ENCODE peak calls at places on chromosomes 13 and 19, in five cellular contexts. G is neural progenitor cell, B is H9, Q is hepatocyte, F is keratinocyte. T is an unnamed sample.
A peak's percentile ranks its signal among the peaks of the same experiment; 100 is the strongest.

GRCh38 chr19:1849132-1849474 is 820 bp upstream of the REXO1 start:
- DNase-seq in G (no peak), F (no peak), B (no peak), Q (no peak), T (no peak)

GRCh38 chr19:12757544-12758274 is 6.1 kb downstream of the BEST2 start:
- DNase-seq in G (peak; percentile 90), B (peak; percentile 95), F (no peak), Q (peak; percentile 85), T (peak; percentile 35)

GRCh38 chr19:29598496-29598895 is 7.6 kb upstream of the POP4 start:
- DNase-seq in B (no peak), F (no peak), Q (no peak), G (no peak), T (no peak)

GRCh38 chr19:1169921-1170885 is 3.9 kb downstream of the SBNO2 start:
- DNase-seq in Q (no peak), F (no peak), G (no peak), B (no peak), T (no peak)

GRCh38 chr13:25574437-25575426 is 203.0 kb downstream of the ATP8A2 start:
- DNase-seq in F (peak; percentile 50), Q (peak; percentile 92), G (peak; percentile 92), B (peak; percentile 83), T (peak; percentile 79)

GRCh38 chr13:75726313-75726712 is 90.2 kb downstream of the LMO7 start:
- DNase-seq in F (no peak), Q (no peak), G (no peak), B (no peak), T (no peak)

GRCh38 chr13:41457589-41458186 is 338 bp downstream of the RGCC start:
- DNase-seq in G (no peak), F (no peak), Q (peak; percentile 13), B (no peak), T (peak; percentile 51)

GRCh38 chr19:31356587-31357314 is 7.5 kb upstream of the TSHZ3 start:
- DNase-seq in F (no peak), G (peak; percentile 75), B (peak; percentile 77), Q (no peak), T (no peak)

GRCh38 chr19:17246681-17247425 is 1.1 kb upstream of the NR2F6 start:
- DNase-seq in Q (peak; percentile 77), B (no peak), F (no peak), G (no peak), T (no peak)

GRCh38 chr19:58038688-58039204 is 4.9 kb downstream of the ZSCAN1 start:
- DNase-seq in F (no peak), G (peak; percentile 23), Q (peak; percentile 34), B (peak; percentile 55), T (no peak)

GRCh38 chr13:51998723-51999471 is 12.4 kb downstream of the ATP7B start:
- DNase-seq in Q (peak; percentile 41), B (no peak), G (no peak), F (no peak), T (no peak)

GRCh38 chr19:18438331-18439024 is 545 bp upstream of the ISYNA1 start:
- DNase-seq in F (no peak), Q (peak; percentile 75), B (peak; percentile 73), G (peak; percentile 73), T (no peak)

GRCh38 chr13:62626771-62627170 is 1211.1 kb upstream of the PCDH20 start:
- DNase-seq in F (no peak), Q (no peak), B (peak; percentile 56), G (peak; percentile 30), T (peak; percentile 41)

GRCh38 chr13:23434431-23434830 is 929 bp upstream of the SACS start:
- DNase-seq in Q (no peak), B (no peak), G (no peak), F (no peak), T (no peak)

GRCh38 chr19:16849168-16849567 is 20.0 kb downstream of the SIN3B start:
- DNase-seq in G (no peak), F (no peak), B (no peak), Q (no peak), T (no peak)

GRCh38 chr13:70623260-70623659 is 515.0 kb upstream of the KLHL1 start:
- DNase-seq in G (peak; percentile 2), F (no peak), B (no peak), Q (peak; percentile 17), T (peak; percentile 9)

DNA sequence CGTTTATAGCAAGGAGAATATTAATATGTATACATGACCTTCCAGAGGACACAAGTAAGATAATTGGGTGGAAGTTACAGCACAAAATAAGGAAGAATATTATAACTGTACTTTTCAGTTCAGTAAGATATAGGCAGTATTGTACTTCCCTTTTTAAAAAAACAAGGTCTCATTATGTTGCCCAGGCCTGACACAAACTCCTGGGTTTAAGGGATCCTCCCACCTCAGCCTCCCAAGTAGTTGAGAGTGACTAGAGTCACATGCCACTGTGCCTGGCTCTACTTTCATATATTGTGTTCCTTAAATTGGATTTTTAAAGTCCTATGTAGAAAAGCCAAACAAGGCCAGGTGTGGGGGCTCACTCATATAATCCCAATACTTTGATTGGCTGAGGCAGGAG is 19.5 kb upstream of the MAB21L1 start:
- DNase-seq in F (no peak), B (no peak), G (no peak), Q (no peak), T (no peak)
- H3K4me1 ChIP-seq in F (no peaks in the 10 kb centered on the region), B (no peaks in the 10 kb centered on the region), G (peaks cover 25% of the 10 kb centered on the region), Q (no peaks in the 10 kb centered on the region), T (no peaks in the 10 kb centered on the region)

DNA sequence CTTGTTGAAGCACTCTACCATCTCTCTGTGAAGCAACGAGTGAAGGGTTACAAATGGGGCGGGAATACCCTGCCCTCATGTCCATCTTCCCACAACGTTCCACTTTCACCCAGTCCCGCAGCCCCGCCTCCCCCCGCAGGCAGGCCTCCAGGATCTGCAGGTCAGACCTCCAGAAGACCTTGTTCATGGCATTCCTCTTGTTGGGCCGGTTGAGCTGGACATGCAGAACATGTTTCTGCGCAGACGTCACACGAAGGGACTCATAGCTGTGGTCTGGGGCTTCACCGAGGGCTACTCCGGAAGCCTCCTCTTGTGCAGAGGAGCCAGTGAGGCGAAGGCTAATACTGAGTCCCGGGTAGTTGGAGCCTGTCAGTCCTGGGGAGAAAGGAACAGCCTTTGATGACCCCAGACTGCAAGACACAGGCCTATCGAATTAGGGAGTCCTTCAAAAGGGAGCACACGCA is 420 bp downstream of the ECH1 start:
- DNase-seq in B (peak; percentile 56), F (no peak), G (peak; percentile 56), Q (peak; percentile 80), T (peak; percentile 62)
- H4K20me1 ChIP-seq in B (no peaks in the 10 kb centered on the region), F (no peaks in the 10 kb centered on the region), G (peaks cover 2% of the 10 kb centered on the region), Q (no peaks in the 10 kb centered on the region), T (no peaks in the 10 kb centered on the region)

GRCh38 chr19:34757441-34757840 is 15.6 kb downstream of the ZNF599 start:
- DNase-seq in F (no peak), B (no peak), G (no peak), Q (no peak), T (no peak)
- TF ChIP-seq CTCF in F (no peak), B (no peak), G (no peak), Q (no peak), T (no peak)

GRCh38 chr19:49148784-49149651 is 6.2 kb downstream of the HRC start:
- DNase-seq in Q (peak; percentile 100), F (peak; percentile 90), B (peak; percentile 99), G (peak; percentile 100), T (peak; percentile 96)
- H3K4me1 ChIP-seq in Q (peaks cover 16% of the 10 kb centered on the region), F (peaks cover 22% of the 10 kb centered on the region), B (no peaks in the 10 kb centered on the region), G (peaks cover 16% of the 10 kb centered on the region), T (peaks cover 32% of the 10 kb centered on the region)

DNA sequence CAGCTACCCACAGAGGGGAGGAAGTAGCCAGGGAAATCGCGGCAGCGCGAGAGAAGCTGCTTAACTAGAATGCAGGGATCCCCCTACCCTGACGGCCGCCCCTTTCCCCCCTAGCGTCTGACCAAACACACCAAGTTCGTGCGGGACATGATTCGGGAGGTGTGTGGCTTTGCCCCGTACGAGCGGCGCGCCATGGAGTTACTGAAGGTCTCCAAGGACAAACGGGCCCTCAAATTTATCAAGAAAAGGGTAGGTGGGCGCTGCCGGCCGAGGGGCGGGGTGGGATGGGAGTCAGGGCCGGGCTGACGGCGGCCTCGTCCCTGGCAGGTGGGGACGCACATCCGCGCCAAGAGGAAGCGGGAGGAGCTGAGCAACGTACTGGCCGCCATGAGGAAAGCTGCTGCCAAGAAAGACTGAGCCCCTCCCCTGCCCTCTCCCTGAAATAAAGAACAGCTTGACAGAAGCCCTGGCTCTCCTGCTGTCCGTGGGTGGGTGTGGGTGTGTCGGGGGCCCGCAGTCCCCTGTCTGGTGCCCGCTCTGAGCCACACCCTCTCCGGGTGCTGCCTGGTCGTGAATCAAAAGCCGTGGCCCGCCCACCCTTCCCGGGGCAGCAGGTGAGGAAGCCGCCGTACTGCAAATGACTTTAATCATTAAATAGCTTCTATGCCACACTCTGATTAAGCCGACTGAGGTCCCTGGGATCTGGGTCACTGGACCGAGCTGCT is 1.3 kb downstream of the RPL36 start:
- DNase-seq in Q (peak; percentile 57), F (no peak), B (peak; percentile 37), G (peak; percentile 45), T (peak; percentile 54)
- H4K20me1 ChIP-seq in Q (peaks cover 60% of the 10 kb centered on the region), F (peaks cover 43% of the 10 kb centered on the region), B (no peaks in the 10 kb centered on the region), G (peaks cover 60% of the 10 kb centered on the region), T (peaks cover 6% of the 10 kb centered on the region)

DNA sequence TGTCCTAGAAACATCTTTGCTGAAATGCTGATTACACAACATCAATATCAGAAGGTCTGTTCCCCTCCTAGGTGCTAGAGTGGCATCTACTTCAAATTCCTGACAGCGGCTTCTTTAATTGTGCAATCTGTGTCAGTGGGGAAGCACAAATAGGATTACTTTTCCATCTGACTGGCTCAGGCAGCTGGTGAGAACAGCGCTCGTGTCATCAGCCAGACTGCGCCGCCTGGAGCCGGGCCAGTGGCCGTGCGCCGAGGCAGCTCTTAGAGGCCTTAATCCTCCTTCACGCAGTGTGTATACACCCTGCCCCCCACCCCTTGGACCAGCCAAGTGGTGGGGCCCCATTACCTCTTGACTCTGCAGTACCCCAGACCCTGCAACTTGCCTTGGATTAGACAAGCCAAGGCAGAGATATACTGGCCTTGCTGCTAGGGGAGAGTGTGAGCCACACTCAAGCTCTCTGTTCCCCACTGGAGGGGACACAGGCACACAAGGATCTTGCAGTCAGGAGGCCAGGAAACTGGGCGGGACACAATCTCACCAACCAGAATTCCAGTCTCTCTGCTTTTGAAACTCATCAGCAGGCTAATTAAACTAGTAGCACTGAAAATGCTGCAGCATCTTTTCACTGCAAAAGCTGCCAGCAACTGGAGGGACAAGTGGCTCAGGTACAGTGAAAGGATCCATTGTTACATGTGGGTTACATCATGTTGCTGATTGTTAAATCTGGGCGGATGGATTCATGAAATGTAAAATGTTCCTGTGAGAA is 48.9 kb upstream of the EPHX3 start:
- DNase-seq in Q (peak; percentile 81), B (no peak), F (no peak), G (peak; percentile 96), T (no peak)
- TF ChIP-seq CTCF in Q (peak; percentile 16), B (no peak), F (peak; percentile 60), G (peak; percentile 43), T (no peak)

GRCh38 chr19:3153286-3154230 is 17.7 kb downstream of the GNA15 start:
- DNase-seq in B (no peak), G (no peak), F (no peak), Q (no peak), T (no peak)

GRCh38 chr19:3150739-3151329 is 15.0 kb downstream of the GNA15 start:
- DNase-seq in F (no peak), G (no peak), B (no peak), Q (no peak), T (no peak)

GRCh38 chr19:3149526-3150505 is 14.0 kb downstream of the GNA15 start:
- DNase-seq in B (no peak), G (peak; percentile 29), Q (no peak), F (no peak), T (no peak)

GRCh38 chr19:3151563-3152430 is 16.0 kb downstream of the GNA15 start:
- DNase-seq in B (no peak), F (no peak), Q (no peak), G (no peak), T (no peak)

GRCh38 chr19:3152431-3152780 is 16.6 kb downstream of the GNA15 start:
- DNase-seq in B (no peak), F (no peak), G (no peak), Q (no peak), T (no peak)
- H3K4me1 ChIP-seq in B (no peaks in the 10 kb centered on the region), F (peaks cover 16% of the 10 kb centered on the region), G (peaks cover 3% of the 10 kb centered on the region), Q (no peaks in the 10 kb centered on the region), T (peaks cover 24% of the 10 kb centered on the region)

T was measured in OCI-LY7.